ENCODE peak calls at places on chromosome 10, in four cellular contexts. S is body of pancreas; X is activated T-helper 1 cell treated with anti-CD3 and anti-CD28 coated beads, Interleukin-12 subunit alpha, Interleukin-12 subunit beta, Interleukin-2, Interleukin-4 antibody, amounts not matched to agents 30 ng/mL and 10 ng/mL and 1 ng/mL, durations not matched to agents 14 hours and 24 hours and 36 hours; V is amygdala. K is an unnamed sample.

GRCh38 chr10:127577376-127577775 is 28.3 kb downstream of the NPS start:
- DNase-seq in S (no peak), X (no peak), V (no peak), K (peak; percentile 63)

GRCh38 chr10:128086003-128086863 is 40.0 kb downstream of the MKI67 start:
- DNase-seq in S (no peak), X (no peak), V (no peak), K (no peak)

GRCh38 chr10:59808896-59809643 is 55.8 kb upstream of the MRLN start:
- DNase-seq in S (peak; percentile 83), X (peak; percentile 56), V (peak; percentile 53), K (peak; percentile 57)

GRCh38 chr10:822661-823367 is 108.7 kb downstream of the LARP4B start:
- DNase-seq in S (no peak), X (no peak), V (no peak), K (no peak)

GRCh38 chr10:91006001-91006751 is 85.3 kb upstream of the ANKRD1 start:
- DNase-seq in S (peak; percentile 63), X (peak; percentile 41), V (peak; percentile 57), K (peak; percentile 69)

GRCh38 chr10:119333146-119333792 is 125.9 kb downstream of the GRK5 start:
- DNase-seq in S (no peak), X (peak; percentile 28), V (no peak), K (no peak)

GRCh38 chr10:29102636-29103035 is 186.2 kb upstream of the LYZL1 start:
- DNase-seq in S (no peak), X (no peak), V (no peak), K (no peak)

GRCh38 chr10:13337128-13337826 is 10.8 kb downstream of the SEPHS1 start:
- DNase-seq in S (no peak), X (no peak), V (no peak), K (no peak)

GRCh38 chr10:33900591-33900990 is 566.1 kb upstream of the NRP1 start:
- DNase-seq in S (no peak), X (no peak), V (no peak), K (no peak)

GRCh38 chr10:62803993-62804383 is 532 bp upstream of the ADO start:
- DNase-seq in S (no peak), X (no peak), V (no peak), K (no peak)

GRCh38 chr10:11181996-11182395 is 164.3 kb downstream of the CELF2 start:
- DNase-seq in S (peak; percentile 60), X (no peak), V (no peak), K (no peak)

GRCh38 chr10:11396311-11396960 is 215.0 kb downstream of the USP6NL start:
- DNase-seq in S (no peak), X (no peak), V (no peak), K (no peak)

GRCh38 chr10:85719408-85719807 is 647.2 kb downstream of the GRID1 start:
- DNase-seq in S (no peak), X (no peak), V (no peak), K (no peak)

GRCh38 chr10:132099701-132100481 is 34.1 kb downstream of the JAKMIP3 start:
- DNase-seq in S (peak; percentile 2), X (no peak), V (no peak), K (no peak)

GRCh38 chr10:62778125-62778524 is 26.4 kb upstream of the ADO start:
- DNase-seq in S (no peak), X (no peak), V (no peak), K (no peak)

GRCh38 chr10:68167271-68167670 is 58.0 kb downstream of the MYPN start:
- DNase-seq in S (no peak), X (no peak), V (no peak), K (no peak)

GRCh38 chr10:22803201-22803895 is 89.0 kb upstream of the PIP4K2A start:
- DNase-seq in S (no peak), X (no peak), V (no peak), K (no peak)

GRCh38 chr10:11725912-11726311 is 16.3 kb upstream of the ECHDC3 start:
- DNase-seq in S (peak; percentile 92), X (no peak), V (no peak), K (no peak)

K was measured in hippocampal formation.